ENCODE peak calls at places on chromosomes 5 and 9, in ten cellular contexts. K is dorsolateral prefrontal cortex; Q is AG04449; C is CD8-positive, alpha-beta T cell; Z is brain microvascular endothelial cell; E is fibroblast of lung; J is Calu3; D is astrocyte of the cerebellum; I is GM20000; P is GM12864. Y is an unnamed sample.

GRCh38 chr9:125142560-125143376 is 560 bp downstream of the SCAI start:
- DNase-seq in Q (no peak), E (no peak), J (peak), K (no peak), C (peak), D (no peak), Z (no peak), I (peak), P (no peak), Y (no peak)

GRCh38 chr5:43514471-43514815 is 505 bp downstream of the C5orf34 start:
- DNase-seq in I (no peak), C (no peak), Q (peak), K (no peak), J (no peak), E (peak), P (peak), Z (peak), D (peak), Y (no peak)

GRCh38 chr5:55187370-55187769 is 14.4 kb upstream of the CDC20B start:
- DNase-seq in J (peak), K (no peak), Z (no peak), I (no peak), C (no peak), D (no peak), P (no peak), E (no peak), Q (no peak), Y (no peak)

GRCh38 chr5:167339205-167339604 is 952.2 kb upstream of the WWC1 start:
- DNase-seq in D (no peak), P (no peak), Z (no peak), Q (no peak), E (no peak), J (no peak), C (no peak), K (no peak), I (no peak), Y (no peak)

GRCh38 chr5:176446884-176447537 is 1.2 kb upstream of the FAF2 start:
- DNase-seq in I (peak), P (no peak), C (no peak), J (peak), Q (no peak), E (no peak), D (no peak), Z (no peak), K (peak), Y (peak)

GRCh38 chr9:98365227-98365669 is 109.8 kb upstream of the TBC1D2 start:
- DNase-seq in I (no peak), C (no peak), Z (peak), J (no peak), K (no peak), E (peak), P (peak), D (no peak), Q (no peak), Y (peak)

GRCh38 chr5:128402506-128402905 is 135.5 kb downstream of the FBN2 start:
- DNase-seq in Z (no peak), C (no peak), K (no peak), J (no peak), Q (no peak), P (no peak), E (no peak), I (no peak), D (no peak), Y (no peak)

GRCh38 chr5:15290953-15291352 is 209.0 kb upstream of the FBXL7 start:
- DNase-seq in Z (no peak), E (no peak), J (no peak), I (no peak), P (no peak), K (no peak), C (no peak), D (no peak), Q (no peak), Y (no peak)

GRCh38 chr5:120613729-120614128 is 149.6 kb downstream of the PRR16 start:
- DNase-seq in K (no peak), J (no peak), E (no peak), Z (no peak), C (no peak), I (no peak), D (no peak), P (no peak), Q (no peak), Y (no peak)

GRCh38 chr5:97726106-97726505 is 543.1 kb upstream of the RIOK2 start:
- DNase-seq in D (no peak), K (no peak), P (no peak), Q (no peak), I (no peak), Z (no peak), C (no peak), J (no peak), E (no peak), Y (no peak)

GRCh38 chr9:79357620-79358019 is 214.1 kb upstream of the TLE4 start:
- DNase-seq in Q (no peak), I (no peak), Z (no peak), C (no peak), D (no peak), P (no peak), E (no peak), K (no peak), J (no peak), Y (no peak)

GRCh38 chr5:16628376-16628775 is 11.6 kb upstream of the RETREG1 start:
- DNase-seq in D (no peak), Z (no peak), P (no peak), Q (no peak), K (no peak), J (no peak), E (no peak), I (no peak), C (no peak), Y (no peak)

GRCh38 chr9:6763244-6763643 is 5.5 kb downstream of the KDM4C start:
- DNase-seq in C (no peak), D (no peak), I (no peak), K (no peak), E (no peak), P (no peak), J (no peak), Z (no peak), Q (no peak), Y (no peak)

GRCh38 chr5:34811691-34812090 is 27.3 kb upstream of the TTC23L start:
- DNase-seq in P (no peak), D (no peak), Q (no peak), J (no peak), E (no peak), I (no peak), K (no peak), C (no peak), Z (no peak), Y (no peak)

GRCh38 chr9:6931913-6932312 is 174.1 kb downstream of the KDM4C start:
- DNase-seq in K (no peak), P (no peak), D (peak), C (no peak), Z (peak), I (no peak), J (no peak), E (peak), Q (no peak), Y (peak)

GRCh38 chr5:7857918-7858632 is 7.1 kb upstream of the CFAP90 start:
- DNase-seq in Q (no peak), Z (no peak), K (no peak), P (no peak), C (no peak), E (no peak), I (no peak), J (no peak), D (no peak), Y (no peak)

GRCh38 chr5:155871623-155872022 is 455.3 kb upstream of the SGCD start:
- DNase-seq in P (no peak), K (no peak), Z (no peak), I (no peak), J (no peak), E (no peak), C (no peak), Q (no peak), D (no peak), Y (no peak)

GRCh38 chr5:162243651-162244050 is 176.1 kb downstream of the GABRG2 start:
- DNase-seq in E (no peak), P (no peak), D (no peak), Z (no peak), C (no peak), Q (no peak), I (no peak), K (no peak), J (no peak), Y (no peak)

DNA sequence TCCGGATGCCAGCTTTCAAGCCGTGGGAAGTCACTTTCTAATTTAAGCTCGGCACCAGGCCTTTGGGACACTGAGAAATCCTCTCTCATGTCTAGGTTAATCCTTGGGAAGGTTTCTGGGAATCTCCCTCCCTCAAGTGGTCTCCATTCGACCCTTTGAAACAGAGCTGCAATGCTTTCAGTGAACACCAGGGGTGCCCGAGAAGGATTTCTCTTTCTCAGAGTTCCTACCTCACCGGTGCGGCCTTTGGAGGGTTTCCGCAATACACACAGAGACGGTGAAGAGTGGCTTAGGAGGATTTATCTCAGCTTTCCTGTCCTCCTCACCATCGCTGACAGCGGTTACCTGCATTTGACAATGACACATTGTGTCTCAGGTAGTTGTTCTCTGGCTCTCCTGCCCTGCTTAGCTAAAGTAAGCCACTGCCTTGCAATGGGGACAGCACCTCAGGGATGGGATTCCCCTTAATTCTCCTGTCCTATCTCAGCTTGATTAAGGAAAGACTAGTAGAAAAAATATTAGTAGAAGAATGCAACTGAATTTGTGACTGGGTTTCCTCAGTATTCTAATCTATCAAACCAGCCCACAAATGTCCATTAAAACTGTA is 180.6 kb downstream of the GABRG2 start:
- DNase-seq in E (no peak), Z (no peak), Q (no peak), I (no peak), J (no peak), C (no peak), P (no peak), K (no peak), D (no peak), Y (no peak)
- TF ChIP-seq CTCF in E (no peak), Z (peak), Q (no peak), I (no peak), J (peak), C (no peak), P (peak), K (no peak), D (peak), Y (no peak)

DNA sequence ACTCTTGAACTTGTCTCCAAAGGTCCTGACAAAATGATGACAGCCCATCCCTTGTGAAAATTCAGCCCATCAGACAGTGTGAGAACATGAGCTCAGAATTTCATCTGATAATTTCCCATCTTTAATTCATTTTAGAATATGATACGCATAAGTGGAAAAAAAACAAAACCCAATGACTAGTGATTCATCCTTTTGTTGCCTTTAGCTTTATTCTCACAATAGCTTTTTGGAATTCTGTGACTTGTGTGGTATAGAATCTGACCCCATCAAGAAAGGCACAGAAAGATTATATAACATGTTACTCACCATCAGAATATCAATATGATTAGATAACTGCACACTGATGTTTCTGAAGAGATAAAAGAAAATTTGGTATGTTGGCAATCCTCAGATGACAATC is 16.1 kb upstream of the TMED7 start:
- DNase-seq in C (no peak), E (no peak), K (no peak), D (no peak), J (no peak), Z (peak), Q (no peak), I (no peak), P (no peak), Y (no peak)
- TF ChIP-seq CTCF in C (no peak), E (no peak), K (no peak), D (no peak), J (no peak), Z (no peak), Q (no peak), I (no peak), P (no peak), Y (no peak)

GRCh38 chr9:127392976-127393375 is 4.0 kb upstream of the SLC2A8 start:
- DNase-seq in Q (no peak), Z (no peak), E (no peak), C (no peak), I (no peak), D (no peak), J (no peak), K (no peak), P (no peak), Y (no peak)

GRCh38 chr9:127392166-127392565 is 4.8 kb upstream of the SLC2A8 start:
- DNase-seq in J (no peak), I (no peak), K (no peak), D (no peak), P (no peak), E (no peak), C (no peak), Q (no peak), Z (no peak), Y (no peak)

GRCh38 chr9:127396253-127396807 is 639 bp upstream of the SLC2A8 start:
- DNase-seq in P (no peak), K (peak), E (no peak), D (no peak), I (no peak), C (no peak), J (no peak), Q (no peak), Z (no peak), Y (no peak)

GRCh38 chr9:127395491-127396252 is 1.3 kb upstream of the SLC2A8 start:
- DNase-seq in P (no peak), K (no peak), E (no peak), Z (no peak), J (no peak), D (no peak), Q (no peak), C (no peak), I (no peak), Y (no peak)

DNA sequence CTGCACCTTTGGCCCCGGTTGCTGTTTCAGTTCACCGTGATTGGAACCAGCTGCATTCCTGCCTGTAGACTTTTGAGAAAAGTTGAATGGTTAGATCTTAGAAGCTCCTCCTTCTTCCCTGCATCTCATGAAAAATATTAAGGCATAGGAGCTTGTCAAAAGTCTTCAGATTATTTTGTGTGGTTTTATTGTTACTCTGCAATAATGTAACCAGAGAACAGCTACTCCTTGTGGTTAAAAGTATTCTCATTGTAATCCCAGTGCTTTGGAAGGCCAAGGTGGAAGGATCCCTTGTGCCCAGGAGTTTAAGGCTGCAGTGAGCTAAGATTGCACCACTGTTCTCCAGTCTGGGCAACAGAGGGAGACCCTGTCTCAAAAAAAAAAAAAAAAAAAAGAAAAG is 3.3 kb upstream of the SLC2A8 start:
- DNase-seq in Z (no peak), C (no peak), E (peak), K (no peak), J (no peak), P (no peak), I (no peak), D (no peak), Q (no peak), Y (no peak)
- TF ChIP-seq CTCF in Z (peak), C (no peak), E (peak), K (no peak), J (no peak), P (no peak), I (no peak), D (peak), Q (no peak), Y (no peak)

GRCh38 chr9:134163374-134164196 is 779 bp downstream of the RNU6ATAC start:
- DNase-seq in Z (no peak), P (peak), D (no peak), C (peak), E (peak), K (peak), I (peak), J (peak), Q (no peak), Y (peak)
- TF ChIP-seq CTCF in Z (peak), P (peak), D (peak), C (peak), E (peak), K (peak), I (no peak), J (peak), Q (peak), Y (peak)

GRCh38 chr5:73176250-73176649 is 3.3 kb downstream of the TMEM174 start:
- DNase-seq in E (no peak), K (no peak), Z (no peak), P (no peak), I (no peak), C (no peak), J (no peak), D (no peak), Q (no peak), Y (no peak)

GRCh38 chr5:73172893-73173292 is at the start of gene TMEM174:
- DNase-seq in C (no peak), E (no peak), I (no peak), K (no peak), Q (no peak), D (no peak), J (no peak), P (no peak), Z (no peak), Y (no peak)

GRCh38 chr5:73171495-73171894 is 1.5 kb upstream of the TMEM174 start:
- DNase-seq in C (no peak), J (no peak), Z (no peak), K (no peak), Q (no peak), E (no peak), D (no peak), I (no peak), P (no peak), Y (no peak)

GRCh38 chr5:73174100-73174815 is 1.3 kb downstream of the TMEM174 start:
- DNase-seq in Z (no peak), E (no peak), P (no peak), D (no peak), J (no peak), C (no peak), K (no peak), I (no peak), Q (no peak), Y (no peak)

DNA sequence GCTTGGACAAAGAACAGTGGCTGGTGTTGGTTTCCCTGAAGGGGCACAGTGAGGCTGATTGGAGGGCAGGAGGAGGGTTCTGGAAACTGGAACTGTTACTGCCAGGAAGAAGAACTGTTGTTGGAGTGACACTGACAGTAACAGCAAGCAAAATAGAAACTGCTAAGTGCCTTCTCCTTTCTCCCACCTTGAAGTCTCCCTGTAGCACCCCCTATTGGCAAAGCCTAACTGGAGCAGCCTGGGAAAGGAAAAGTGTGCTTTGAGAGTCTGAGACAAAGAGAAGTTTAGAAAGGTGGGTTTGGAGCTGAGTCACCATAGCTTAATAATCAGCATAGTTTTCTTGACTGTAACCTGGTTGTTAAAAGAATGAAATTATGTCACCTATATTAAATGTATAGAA is 2.5 kb upstream of the TMEM174 start:
- DNase-seq in Q (no peak), E (peak), J (no peak), Z (no peak), K (no peak), P (peak), D (no peak), C (no peak), I (no peak), Y (no peak)
- TF ChIP-seq CTCF in Q (peak), E (peak), J (no peak), Z (peak), K (peak), P (peak), D (peak), C (no peak), I (peak), Y (peak)

DNA sequence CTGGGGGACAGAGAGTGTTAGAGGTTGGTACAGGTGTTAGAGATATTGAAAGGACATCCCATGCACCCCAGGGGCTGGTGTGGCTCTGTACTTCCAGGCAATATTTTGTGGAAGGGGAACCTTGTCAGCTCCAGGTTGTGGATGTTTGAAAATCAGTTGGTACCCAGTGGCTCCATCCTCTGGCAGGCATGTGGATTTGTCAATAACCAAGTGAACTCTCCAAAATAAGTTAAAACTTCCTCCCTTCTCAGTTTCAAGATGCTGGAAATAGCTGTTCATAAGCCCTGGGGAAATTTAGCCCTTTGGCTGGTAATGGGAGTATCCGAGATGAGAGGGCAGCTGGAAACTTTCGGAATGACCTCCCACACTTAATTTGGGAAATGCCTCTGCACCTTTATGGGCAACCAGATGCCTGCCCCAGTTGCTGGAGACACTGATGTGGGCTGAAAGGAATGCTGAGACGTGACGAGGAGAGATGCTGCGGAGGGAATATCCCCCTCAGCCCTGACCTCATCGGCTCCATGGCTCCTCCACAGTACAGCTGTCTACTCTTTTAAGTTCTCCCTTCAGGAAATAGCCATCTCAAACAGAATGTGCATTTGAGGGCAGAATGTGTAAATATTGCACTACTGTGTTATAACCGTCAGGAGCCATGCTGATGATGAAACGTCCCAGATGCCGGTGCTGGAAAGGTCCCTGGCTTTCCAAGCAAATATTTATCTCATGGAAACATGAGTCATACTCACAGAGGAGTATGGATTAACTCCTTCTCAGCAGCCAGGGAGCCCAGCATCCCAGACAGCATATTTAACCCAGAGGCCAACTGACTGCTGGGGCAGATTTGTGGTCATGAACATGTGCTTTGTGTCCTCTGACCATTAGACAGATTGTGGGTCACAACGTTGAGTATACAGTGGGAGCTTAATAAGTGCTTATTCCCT is 29.5 kb downstream of the TGFBI start:
- DNase-seq in C (no peak), J (peak), D (peak), E (peak), Q (peak), Z (peak), I (no peak), K (no peak), P (no peak), Y (no peak)
- TF ChIP-seq CTCF in C (no peak), J (no peak), D (peak), E (peak), Q (peak), Z (peak), I (no peak), K (no peak), P (no peak), Y (no peak)

DNA sequence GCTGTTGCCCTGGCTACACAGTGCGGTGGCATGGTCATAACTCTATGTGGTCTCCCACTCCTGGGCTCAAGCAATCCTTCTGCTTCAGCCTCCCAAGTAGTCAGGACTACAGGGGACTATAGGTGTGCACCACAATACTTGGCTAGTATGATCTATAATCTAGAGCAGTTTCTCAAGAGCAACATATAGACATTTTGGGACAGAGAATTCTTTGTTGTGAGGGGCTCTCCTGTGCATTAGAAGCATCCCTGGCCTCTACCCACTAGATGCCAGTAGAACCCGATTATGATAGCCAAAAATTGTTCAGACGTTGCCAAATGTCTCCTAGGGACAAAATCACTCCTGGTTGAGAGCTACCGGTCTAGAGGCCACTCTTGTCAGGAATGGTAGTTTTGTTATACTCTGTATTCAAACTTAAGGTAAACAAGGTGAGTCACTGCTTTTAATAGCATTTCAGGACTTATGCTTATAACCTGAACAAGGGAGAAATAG is 7.2 kb downstream of the ANKHD1 start:
- DNase-seq in P (no peak), E (no peak), J (peak), Z (no peak), K (no peak), I (no peak), Q (no peak), D (no peak), C (no peak), Y (no peak)
- TF ChIP-seq CTCF in P (no peak), E (no peak), J (no peak), Z (no peak), K (no peak), I (no peak), Q (no peak), D (peak), C (no peak), Y (no peak)

Y was measured in GM10248.